ENCODE peak calls at places on chromosome 18, in seven cellular contexts. G, O, E, L, I, T and M are unnamed samples.

GRCh38 chr18:12838178-12838634 is 45.8 kb downstream of the PTPN2 start:
- DNase-seq in G (no peak), O (peak; percentile 93), E (no peak), L (peak; percentile 26), I (peak; percentile 91), T (peak; percentile 22), M (peak; percentile 83)

GRCh38 chr18:79742076-79742475 is 55.7 kb upstream of the KCNG2 start:
- DNase-seq in G (no peak), O (no peak), E (no peak), L (no peak), I (no peak), T (no peak), M (no peak)

GRCh38 chr18:51028201-51028805 is 1.7 kb upstream of the SMAD4 start:
- DNase-seq in G (peak; percentile 16), O (peak; percentile 46), E (no peak), L (no peak), I (peak; percentile 16), T (no peak), M (no peak)

GRCh38 chr18:75545189-75545588 is 117.7 kb upstream of the SMIM21 start:
- DNase-seq in G (no peak), O (peak; percentile 18), E (no peak), L (no peak), I (no peak), T (no peak), M (no peak)

GRCh38 chr18:48230459-48231113 is 178.6 kb downstream of the ZBTB7C start:
- DNase-seq in G (peak; percentile 57), O (peak; percentile 73), E (peak; percentile 87), L (peak; percentile 88), I (peak; percentile 48), T (peak; percentile 79), M (peak; percentile 80)

GRCh38 chr18:78913395-78913794 is 66.2 kb upstream of the SALL3 start:
- DNase-seq in G (no peak), O (no peak), E (no peak), L (no peak), I (no peak), T (no peak), M (no peak)

GRCh38 chr18:47758000-47758399 is 172.5 kb downstream of the SMAD2 start:
- DNase-seq in G (no peak), O (peak; percentile 30), E (peak; percentile 22), L (peak; percentile 65), I (peak; percentile 7), T (no peak), M (no peak)

GRCh38 chr18:37566479-37567060 is 972 bp upstream of the CELF4 start:
- DNase-seq in G (no peak), O (peak; percentile 14), E (peak; percentile 36), L (peak; percentile 46), I (no peak), T (peak; percentile 77), M (no peak)

GRCh38 chr18:78603102-78603501 is 376.5 kb upstream of the SALL3 start:
- DNase-seq in G (no peak), O (no peak), E (no peak), L (no peak), I (no peak), T (no peak), M (no peak)

GRCh38 chr18:73564073-73564472 is 583.6 kb downstream of the FBXO15 start:
- DNase-seq in G (no peak), O (peak; percentile 90), E (no peak), L (no peak), I (peak; percentile 95), T (no peak), M (peak; percentile 10)

GRCh38 chr18:56799756-56800155 is 148.6 kb downstream of the WDR7 start:
- DNase-seq in G (no peak), O (peak; percentile 41), E (no peak), L (no peak), I (peak; percentile 39), T (no peak), M (no peak)

GRCh38 chr18:23591011-23591410 is 4.7 kb upstream of the NPC1 start:
- DNase-seq in G (no peak), O (peak; percentile 45), E (no peak), L (no peak), I (no peak), T (no peak), M (no peak)

GRCh38 chr18:7590800-7591560 is 23.9 kb downstream of the PTPRM start:
- DNase-seq in G (no peak), O (peak; percentile 65), E (no peak), L (no peak), I (peak; percentile 20), T (no peak), M (no peak)

GRCh38 chr18:3450358-3451107 is 561 bp downstream of the TGIF1 start:
- DNase-seq in G (no peak), O (peak; percentile 85), E (peak; percentile 40), L (no peak), I (peak; percentile 52), T (peak; percentile 60), M (peak; percentile 80)

GRCh38 chr18:36830141-36830495 is 1.2 kb downstream of the KIAA1328 start:
- DNase-seq in G (no peak), O (no peak), E (no peak), L (no peak), I (no peak), T (no peak), M (no peak)

GRCh38 chr18:76528477-76529432 is 33.7 kb upstream of the ZNF516 start:
- DNase-seq in G (no peak), O (peak; percentile 70), E (peak; percentile 40), L (peak; percentile 48), I (no peak), T (no peak), M (peak; percentile 69)

GRCh38 chr18:11004294-11004693 is 145.1 kb downstream of the PIEZO2 start:
- DNase-seq in G (no peak), O (peak; percentile 23), E (no peak), L (no peak), I (no peak), T (no peak), M (peak; percentile 15)

GRCh38 chr18:75208055-75208835 is 694 bp downstream of the PTGR3 start:
- DNase-seq in G (no peak), O (peak; percentile 80), E (peak; percentile 65), L (peak; percentile 58), I (peak; percentile 37), T (peak; percentile 75), M (peak; percentile 71)

GRCh38 chr18:28284132-28284531 is 107.2 kb upstream of the CDH2 start:
- DNase-seq in G (no peak), O (peak; percentile 47), E (no peak), L (no peak), I (peak; percentile 94), T (no peak), M (peak; percentile 7)

GRCh38 chr18:13354414-13354813 is 135.9 kb downstream of the LDLRAD4 start:
- DNase-seq in G (no peak), O (no peak), E (no peak), L (no peak), I (no peak), T (no peak), M (no peak)

GRCh38 chr18:75491361-75491760 is 63.9 kb upstream of the SMIM21 start:
- DNase-seq in G (no peak), O (peak; percentile 14), E (no peak), L (no peak), I (no peak), T (no peak), M (no peak)

GRCh38 chr18:80046961-80047541 is 12.8 kb downstream of the RBFA start:
- DNase-seq in G (no peak), O (no peak), E (no peak), L (no peak), I (no peak), T (no peak), M (no peak)

GRCh38 chr18:42536442-42536841 is 579.0 kb downstream of the RIT2 start:
- DNase-seq in G (no peak), O (no peak), E (no peak), L (no peak), I (no peak), T (no peak), M (no peak)

GRCh38 chr18:28065031-28065792 is 111.7 kb downstream of the CDH2 start:
- DNase-seq in G (no peak), O (peak; percentile 94), E (peak; percentile 25), L (no peak), I (peak; percentile 54), T (no peak), M (peak; percentile 38)

GRCh38 chr18:41378628-41379027 is 576.4 kb upstream of the PIK3C3 start:
- DNase-seq in G (no peak), O (peak; percentile 51), E (peak; percentile 41), L (peak; percentile 60), I (peak; percentile 50), T (peak; percentile 17), M (peak; percentile 39)

GRCh38 chr18:21820035-21820810 is 79.6 kb downstream of the MIB1 start:
- DNase-seq in G (peak; percentile 7), O (peak; percentile 51), E (no peak), L (peak; percentile 18), I (peak; percentile 28), T (peak; percentile 33), M (peak; percentile 9)

GRCh38 chr18:70074091-70074490 is 126.4 kb upstream of the CD226 start:
- DNase-seq in G (no peak), O (peak; percentile 33), E (no peak), L (no peak), I (no peak), T (no peak), M (no peak)

GRCh38 chr18:35422227-35422626 is 45.1 kb upstream of the ZNF396 start:
- DNase-seq in G (no peak), O (no peak), E (no peak), L (no peak), I (no peak), T (no peak), M (no peak)
- H2AFZ ChIP-seq in G (no peak overlapping the region), O (no peak overlapping the region), E (no peak overlapping the region), L (no peak overlapping the region), I (no peak overlapping the region), T (no peak overlapping the region), M (no peak overlapping the region)

GRCh38 chr18:8948471-8949149 is 153.9 kb upstream of the NDUFV2 start:
- DNase-seq in G (no peak), O (peak; percentile 96), E (no peak), L (no peak), I (peak; percentile 93), T (no peak), M (peak; percentile 56)
- TF ChIP-seq EZH2phosphoT487 in G (no peak), O (no peak), E (no peak), L (no peak), I (no peak), T (no peak), M (no peak)

GRCh38 chr18:45447364-45448265 is 167.7 kb upstream of the SLC14A2 start:
- DNase-seq in G (no peak), O (no peak), E (no peak), L (no peak), I (no peak), T (no peak), M (peak; percentile 27)

GRCh38 chr18:45449761-45450227 is 165.5 kb upstream of the SLC14A2 start:
- DNase-seq in G (no peak), O (peak; percentile 64), E (no peak), L (no peak), I (no peak), T (peak; percentile 39), M (peak; percentile 34)

DNA sequence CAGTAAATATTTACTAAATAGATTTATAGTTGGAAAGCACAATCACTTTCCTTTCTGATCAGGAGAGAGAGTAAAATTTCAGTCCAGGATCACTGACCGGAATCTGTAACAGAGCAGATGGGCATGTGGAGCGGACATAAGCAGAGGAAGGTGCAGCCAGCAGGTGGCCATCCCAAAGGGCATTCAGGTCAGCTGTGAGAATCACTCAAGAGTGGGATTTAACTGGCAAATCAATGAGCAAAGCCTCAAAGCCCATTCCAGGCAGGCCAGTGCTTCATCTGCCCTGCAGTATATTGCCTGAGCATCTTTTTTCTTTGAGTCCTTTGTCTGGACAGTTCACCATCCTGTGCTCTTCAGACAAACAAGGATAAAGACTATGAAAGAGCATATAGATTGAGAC is 166.4 kb upstream of the SLC14A2 start:
- DNase-seq in G (no peak), O (no peak), E (peak; percentile 65), L (no peak), I (no peak), T (no peak), M (no peak)
- H2AFZ ChIP-seq in G (no peak overlapping the region), O (no peak overlapping the region), E (no peak overlapping the region), L (no peak overlapping the region), I (no peak overlapping the region), T (no peak overlapping the region), M (no peak overlapping the region)

GRCh38 chr18:29712785-29713184 is 1329.8 kb downstream of the DSC3 start:
- DNase-seq in G (no peak), O (no peak), E (no peak), L (peak; percentile 4), I (no peak), T (no peak), M (no peak)
- TF ChIP-seq EZH2phosphoT487 in G (no peak), O (no peak), E (no peak), L (no peak), I (no peak), T (no peak), M (no peak)